ENCODE peak calls at places on chromosomes 2 and 18, in five cellular contexts. W is stimulated activated CD8-positive, alpha-beta memory T cell treated with anti-CD3 and anti-CD28 coated beads, Interleukin-4, amount 100 ng/mL, for 1 hour; D is NCI-H748 treated with DMSO at 0.1 percent for 48 hours; L is PC-3; T is cardiac muscle cell. Q is an unnamed sample.

GRCh38 chr2:141063410-141063809 is 1067.4 kb downstream of the LRP1B start:
- DNase-seq in W (no peak), L (no peak), T (no peak), D (no peak), Q (peak)

GRCh38 chr2:56812432-56812831 is 628.6 kb downstream of the CCDC85A start:
- DNase-seq in D (no peak), W (no peak), T (no peak), L (peak), Q (no peak)

GRCh38 chr2:211879323-211879722 is 659.3 kb downstream of the ERBB4 start:
- DNase-seq in L (peak), W (no peak), T (no peak), D (no peak), Q (peak)

GRCh38 chr2:205654878-205655601 is 27.3 kb upstream of the NRP2 start:
- DNase-seq in D (no peak), L (peak), T (no peak), W (no peak), Q (peak)

GRCh38 chr2:71347517-71347916 is 15.9 kb downstream of the ZNF638 start:
- DNase-seq in W (no peak), T (peak), L (peak), D (no peak), Q (peak)

GRCh38 chr18:6219116-6219717 is 195.5 kb downstream of the L3MBTL4 start:
- DNase-seq in L (peak), D (peak), W (no peak), T (peak), Q (no peak)

GRCh38 chr2:214310319-214310718 is 100.5 kb upstream of the VWC2L start:
- DNase-seq in L (peak), W (no peak), T (peak), D (no peak), Q (peak)

GRCh38 chr2:212227755-212228154 is 310.8 kb downstream of the ERBB4 start:
- DNase-seq in W (no peak), T (no peak), D (peak), L (peak), Q (peak)

GRCh38 chr2:10194021-10194820 is 71.7 kb downstream of the RRM2 start:
- DNase-seq in D (no peak), L (no peak), T (no peak), W (no peak), Q (no peak)

GRCh38 chr18:77135339-77136075 is 2.9 kb upstream of the MBP start:
- DNase-seq in D (no peak), W (no peak), T (no peak), L (no peak), Q (no peak)

GRCh38 chr2:213147550-213147949 is 3.9 kb downstream of the IKZF2 start:
- DNase-seq in W (no peak), D (no peak), T (no peak), L (no peak), Q (no peak)

GRCh38 chr2:240602266-240603050 is 15.9 kb downstream of the CAPN10 start:
- DNase-seq in D (no peak), T (no peak), L (no peak), W (no peak), Q (no peak)

GRCh38 chr2:74587664-74588277 is 33.3 kb downstream of the DOK1 start:
- DNase-seq in W (no peak), L (peak), D (peak), T (peak), Q (peak)

GRCh38 chr18:74289137-74289536 is 2.6 kb downstream of the CYB5A start:
- DNase-seq in W (no peak), T (no peak), D (no peak), L (peak), Q (no peak)

GRCh38 chr2:150127995-150128394 is 359.5 kb downstream of the RND3 start:
- DNase-seq in T (no peak), D (no peak), L (peak), W (no peak), Q (peak)

GRCh38 chr2:208101716-208102631 is 22.4 kb downstream of the CRYGD start:
- DNase-seq in W (no peak), T (no peak), L (peak), D (peak), Q (peak)

GRCh38 chr18:43887491-43887890 is 610.2 kb upstream of the SYT4 start:
- DNase-seq in L (no peak), D (no peak), T (no peak), W (no peak), Q (no peak)

GRCh38 chr2:86671304-86671981 is 47.8 kb upstream of the RNF103 start:
- DNase-seq in D (no peak), T (no peak), L (no peak), W (no peak), Q (peak)

GRCh38 chr18:6741290-6741689 is 11.8 kb downstream of the ARHGAP28 start:
- DNase-seq in D (no peak), T (no peak), L (peak), W (no peak), Q (peak)

GRCh38 chr2:233139875-233140585 is 79.9 kb downstream of the INPP5D start:
- DNase-seq in T (no peak), W (no peak), D (no peak), L (no peak), Q (no peak)

GRCh38 chr2:101540518-101540917 is 65.6 kb upstream of the RFX8 start:
- DNase-seq in L (no peak), D (no peak), W (no peak), T (no peak), Q (peak)

GRCh38 chr2:28401-28975 is 17.8 kb downstream of the FAM110C start:
- DNase-seq in W (no peak), D (no peak), T (no peak), L (no peak), Q (no peak)

GRCh38 chr2:172204309-172204708 is 101.6 kb upstream of the DLX2 start:
- DNase-seq in W (no peak), T (no peak), D (no peak), L (no peak), Q (no peak)

GRCh38 chr2:112938904-112939303 is 27.9 kb downstream of the IL37 start:
- DNase-seq in W (no peak), D (no peak), T (no peak), L (peak), Q (peak)

GRCh38 chr2:9430316-9431293 is 7.2 kb downstream of the CPSF3 start:
- DNase-seq in L (no peak), D (no peak), W (no peak), T (no peak), Q (peak)

GRCh38 chr2:230968921-230969672 is 26.8 kb upstream of the SPATA3 start:
- DNase-seq in W (no peak), D (no peak), L (no peak), T (no peak), Q (no peak)

GRCh38 chr2:29207352-29207751 is 92.1 kb downstream of the CLIP4 start:
- DNase-seq in D (no peak), T (no peak), W (no peak), L (no peak), Q (no peak)

GRCh38 chr18:48859311-48860275 is 91.2 kb downstream of the SMAD7 start:
- DNase-seq in T (peak), W (no peak), L (no peak), D (no peak), Q (no peak)

GRCh38 chr2:12424820-12425219 is 291.9 kb upstream of the TRIB2 start:
- DNase-seq in L (no peak), W (no peak), D (no peak), T (peak), Q (no peak)

GRCh38 chr2:23605236-23605635 is 220.3 kb downstream of the KLHL29 start:
- DNase-seq in D (no peak), L (no peak), T (no peak), W (no peak), Q (no peak)

GRCh38 chr18:37407571-37407970 is 158.0 kb downstream of the CELF4 start:
- DNase-seq in T (no peak), W (no peak), D (no peak), L (no peak), Q (no peak)

GRCh38 chr2:69572640-69573039 is 70.9 kb downstream of the AAK1 start:
- DNase-seq in W (no peak), D (no peak), L (peak), T (no peak), Q (peak)

GRCh38 chr2:200616193-200616592 is 30.4 kb downstream of the AOX1 start:
- DNase-seq in T (no peak), L (no peak), W (no peak), D (no peak), Q (no peak)

GRCh38 chr2:16765356-16765755 is 99.7 kb upstream of the CYRIA start:
- DNase-seq in W (no peak), D (no peak), L (no peak), T (no peak), Q (peak)

GRCh38 chr2:16291226-16291625 is 350.9 kb downstream of the MYCN start:
- DNase-seq in W (no peak), D (no peak), L (no peak), T (no peak), Q (no peak)

GRCh38 chr2:190791983-190792575 is 88.5 kb upstream of the GLS start:
- DNase-seq in W (no peak), D (no peak), L (peak), T (no peak), Q (no peak)

GRCh38 chr2:237412646-237413292 is 1.2 kb downstream of the COL6A3 start:
- DNase-seq in D (no peak), W (no peak), L (no peak), T (no peak), Q (no peak)

Q was measured in epithelial cell of esophagus.